ENCODE peak calls at places on chromosomes 3 and 15, in ten cellular contexts. O, R, P, A, X, H, Z, E, Q and U are unnamed samples.

GRCh38 chr3:145649368-145649887 is 511.6 kb downstream of the PLOD2 start:
- DNase-seq in A (no peak), Q (no peak), Z (no peak), H (no peak), E (no peak), X (no peak), R (no peak), O (no peak), P (no peak), U (no peak)

GRCh38 chr15:49421991-49422390 is 1.1 kb upstream of the FGF7 start:
- DNase-seq in R (peak; percentile 22), P (peak; percentile 62), A (peak; percentile 21), O (no peak), Q (no peak), H (no peak), X (peak; percentile 18), Z (peak; percentile 45), E (peak; percentile 38), U (peak; percentile 24)

GRCh38 chr3:144497452-144497851 is 525.8 kb downstream of the DIPK2A start:
- DNase-seq in O (no peak), H (no peak), R (no peak), P (no peak), E (no peak), Q (no peak), A (no peak), Z (no peak), X (no peak), U (peak; percentile 38)

GRCh38 chr15:60390931-60391501 is 6.8 kb downstream of the ANXA2 start:
- DNase-seq in P (peak; percentile 91), R (no peak), E (peak; percentile 81), X (no peak), A (no peak), O (no peak), Q (peak; percentile 57), Z (peak; percentile 92), H (no peak), U (no peak)

GRCh38 chr3:29335438-29335837 is 54.6 kb downstream of the RBMS3 start:
- DNase-seq in X (no peak), Q (peak; percentile 95), Z (peak; percentile 92), O (peak; percentile 28), A (no peak), H (no peak), P (peak; percentile 95), E (peak; percentile 97), R (no peak), U (no peak)

GRCh38 chr15:75348034-75348562 is 1.3 kb downstream of the NEIL1 start:
- DNase-seq in X (no peak), H (no peak), Q (no peak), Z (peak; percentile 27), A (no peak), E (no peak), O (no peak), R (no peak), P (peak; percentile 13), U (no peak)

GRCh38 chr3:70992131-70992530 is 591.4 kb downstream of the FOXP1 start:
- DNase-seq in Z (no peak), R (no peak), A (no peak), O (no peak), E (no peak), X (no peak), P (no peak), H (no peak), Q (no peak), U (no peak)

GRCh38 chr3:65625310-65625709 is 413.4 kb downstream of the MAGI1 start:
- DNase-seq in X (no peak), P (no peak), Q (no peak), E (no peak), R (no peak), A (no peak), Z (no peak), H (no peak), O (no peak), U (no peak)

GRCh38 chr3:65975031-65975430 is 63.7 kb downstream of the MAGI1 start:
- DNase-seq in E (no peak), X (no peak), H (no peak), O (no peak), A (no peak), Z (no peak), P (no peak), R (no peak), Q (no peak), U (no peak)

GRCh38 chr3:174863488-174863887 is 4.4 kb downstream of the NAALADL2 start:
- DNase-seq in Q (no peak), H (no peak), R (no peak), A (no peak), E (no peak), P (peak; percentile 74), O (no peak), Z (no peak), X (no peak), U (no peak)

GRCh38 chr3:197490098-197490497 is 65.7 kb downstream of the BDH1 start:
- DNase-seq in E (peak; percentile 58), A (no peak), Q (peak; percentile 53), X (no peak), R (no peak), P (peak; percentile 85), H (no peak), O (peak; percentile 81), Z (peak; percentile 87), U (no peak)

GRCh38 chr3:31389939-31390338 is 142.8 kb upstream of the STT3B start:
- DNase-seq in X (no peak), R (no peak), E (no peak), O (no peak), Q (no peak), A (no peak), Z (no peak), H (no peak), P (no peak), U (no peak)

GRCh38 chr3:38163117-38163870 is 2.0 kb upstream of the OXSR1 start:
- DNase-seq in H (no peak), Q (no peak), R (peak; percentile 23), A (no peak), E (no peak), X (no peak), O (no peak), P (peak; percentile 25), Z (no peak), U (peak; percentile 35)

GRCh38 chr15:98800437-98801233 is 152.3 kb downstream of the IGF1R start:
- DNase-seq in X (no peak), H (no peak), P (peak; percentile 76), E (peak; percentile 74), Z (peak; percentile 89), A (no peak), R (no peak), Q (peak; percentile 66), O (peak; percentile 17), U (peak; percentile 28)

GRCh38 chr3:2879023-2879422 is 231.2 kb downstream of the IL5RA start:
- DNase-seq in O (no peak), Q (no peak), X (no peak), Z (no peak), H (no peak), R (no peak), P (no peak), A (no peak), E (no peak), U (no peak)

GRCh38 chr3:127017781-127018180 is 34.9 kb downstream of the PLXNA1 start:
- DNase-seq in E (no peak), H (no peak), Z (no peak), X (no peak), R (no peak), Q (no peak), P (no peak), A (no peak), O (no peak), U (no peak)

GRCh38 chr3:122246214-122246613 is 62.7 kb downstream of the CASR start:
- DNase-seq in X (no peak), P (no peak), Z (no peak), Q (no peak), A (no peak), E (no peak), O (no peak), H (no peak), R (no peak), U (no peak)

GRCh38 chr3:190345027-190345821 is 23.0 kb upstream of the CLDN1 start:
- DNase-seq in X (no peak), A (no peak), R (no peak), E (peak; percentile 91), H (no peak), O (no peak), Q (peak; percentile 70), Z (peak; percentile 89), P (peak; percentile 100), U (no peak)

GRCh38 chr15:82849556-82850241 is 40.3 kb downstream of the WHAMM start:
- DNase-seq in O (no peak), A (peak; percentile 49), H (no peak), Z (peak; percentile 83), Q (no peak), R (peak; percentile 64), P (peak; percentile 86), E (peak; percentile 60), X (no peak), U (peak; percentile 16)

GRCh38 chr3:98846101-98846500 is 55.4 kb downstream of the DCBLD2 start:
- DNase-seq in Z (no peak), E (no peak), X (no peak), O (no peak), H (no peak), Q (no peak), R (no peak), P (no peak), A (no peak), U (no peak)

GRCh38 chr15:89341316-89342005 is 6.8 kb upstream of the POLG start:
- DNase-seq in Z (no peak), E (no peak), H (no peak), A (no peak), Q (no peak), O (no peak), P (peak; percentile 84), R (no peak), X (no peak), U (no peak)

GRCh38 chr3:42698911-42699230 is 3.7 kb downstream of the HHATL start:
- DNase-seq in E (no peak), A (no peak), X (no peak), Q (no peak), P (no peak), H (no peak), O (no peak), Z (no peak), R (peak; percentile 24), U (no peak)

GRCh38 chr3:149356630-149357029 is 20.8 kb downstream of the TM4SF1 start:
- DNase-seq in E (no peak), P (no peak), Z (no peak), O (no peak), X (no peak), H (no peak), R (no peak), Q (no peak), A (no peak), U (no peak)

GRCh38 chr15:29612096-29612495 is 210.2 kb downstream of the TJP1 start:
- DNase-seq in R (no peak), A (no peak), E (peak; percentile 96), X (no peak), Z (peak; percentile 62), O (peak; percentile 24), Q (peak; percentile 41), P (peak; percentile 87), H (no peak), U (no peak)

GRCh38 chr3:130894873-130895330 is 1.0 kb downstream of the ATP2C1 start:
- DNase-seq in O (no peak), A (no peak), X (no peak), E (no peak), Z (peak; percentile 6), R (no peak), Q (no peak), P (no peak), H (no peak), U (no peak)

GRCh38 chr3:194565597-194566190 is 67.5 kb downstream of the TMEM44 start:
- DNase-seq in Z (no peak), H (no peak), A (no peak), P (peak; percentile 44), O (no peak), R (no peak), X (no peak), E (no peak), Q (no peak), U (no peak)

GRCh38 chr3:158725348-158725966 is 6.8 kb downstream of the RARRES1 start:
- DNase-seq in X (no peak), E (peak; percentile 99), R (peak; percentile 14), Z (peak; percentile 97), A (no peak), H (no peak), Q (peak; percentile 91), O (peak; percentile 95), P (peak; percentile 98), U (no peak)

GRCh38 chr3:186073641-186074040 is 35.2 kb downstream of the ETV5 start:
- DNase-seq in O (no peak), R (no peak), Q (no peak), Z (no peak), P (no peak), H (no peak), A (no peak), X (no peak), E (no peak), U (no peak)